ENCODE peak calls at places on chromosomes 1 and 21, in eight cellular contexts. N, Y, A, P, J, I, R and K are unnamed samples.

GRCh38 chr1:147699686-147700041 is 29.3 kb upstream of the ACP6 start:
- DNase-seq in N (no peak), Y (no peak), A (no peak), P (no peak), J (no peak), I (no peak), R (no peak), K (no peak)

GRCh38 chr1:247210062-247210385 is 38.2 kb upstream of the ZNF124 start:
- DNase-seq in N (no peak), Y (no peak), A (no peak), P (no peak), J (no peak), I (no peak), R (no peak), K (no peak)

GRCh38 chr1:112524986-112525385 is 16.2 kb downstream of the WNT2B start:
- DNase-seq in N (no peak), Y (no peak), A (no peak), P (no peak), J (no peak), I (no peak), R (no peak), K (no peak)

GRCh38 chr1:71944006-71944405 is 338.3 kb downstream of the NEGR1 start:
- DNase-seq in N (no peak), Y (no peak), A (no peak), P (no peak), J (no peak), I (no peak), R (no peak), K (no peak)

GRCh38 chr1:208203127-208203847 is 40.9 kb downstream of the PLXNA2 start:
- DNase-seq in N (no peak), Y (peak; percentile 34), A (peak; percentile 83), P (no peak), J (no peak), I (peak; percentile 73), R (peak; percentile 81), K (no peak)

GRCh38 chr1:8364528-8365442 is 46.9 kb downstream of the SLC45A1 start:
- DNase-seq in N (no peak), Y (no peak), A (no peak), P (no peak), J (no peak), I (peak; percentile 77), R (no peak), K (no peak)

GRCh38 chr1:194081444-194081843 is 895.0 kb upstream of the B3GALT2 start:
- DNase-seq in N (no peak), Y (no peak), A (no peak), P (no peak), J (no peak), I (no peak), R (no peak), K (no peak)

GRCh38 chr1:204439976-204440375 is 28.4 kb upstream of the PPP1R15B start:
- DNase-seq in N (no peak), Y (no peak), A (no peak), P (no peak), J (no peak), I (no peak), R (no peak), K (no peak)

GRCh38 chr1:87495147-87495546 is 166.5 kb downstream of the LMO4 start:
- DNase-seq in N (no peak), Y (no peak), A (no peak), P (no peak), J (no peak), I (no peak), R (no peak), K (no peak)

GRCh38 chr21:36027352-36027751 is 33.0 kb downstream of the SETD4 start:
- DNase-seq in N (no peak), Y (no peak), A (no peak), P (peak; percentile 28), J (peak; percentile 23), I (no peak), R (no peak), K (no peak)

GRCh38 chr1:26848947-26849774 is 13.8 kb upstream of the SFN start:
- DNase-seq in N (no peak), Y (peak; percentile 52), A (no peak), P (peak; percentile 49), J (peak; percentile 78), I (no peak), R (no peak), K (peak; percentile 82)

GRCh38 chr1:244181867-244182266 is 130.8 kb downstream of the ZBTB18 start:
- DNase-seq in N (no peak), Y (no peak), A (no peak), P (no peak), J (no peak), I (no peak), R (no peak), K (no peak)

GRCh38 chr1:117871013-117871412 is 58.4 kb downstream of the GDAP2 start:
- DNase-seq in N (no peak), Y (no peak), A (no peak), P (no peak), J (no peak), I (no peak), R (no peak), K (no peak)

GRCh38 chr1:40385437-40386310 is 12.1 kb downstream of the SMAP2 start:
- DNase-seq in N (no peak), Y (no peak), A (no peak), P (peak; percentile 93), J (no peak), I (no peak), R (no peak), K (no peak)